ENCODE peak calls at places on chromosomes 16 and 17, in seven cellular contexts. G is IMR-90, Z is adipocyte, L is heart right ventricle, K is H7, W is fibroblast of the aortic adventitia, Y is fibroblast of lung. N is an unnamed sample.

GRCh38 chr16:91484-91883 is 13.5 kb downstream of the MPG start:
- DNase-seq in G (no peak), Z (no peak), L (peak), K (no peak), W (peak), Y (peak), N (peak)

GRCh38 chr17:7626307-7626706 is 1.3 kb downstream of the SAT2 start:
- DNase-seq in G (no peak), Z (no peak), L (peak), K (no peak), W (no peak), Y (no peak), N (peak)

GRCh38 chr17:62216847-62217246 is 151.8 kb upstream of the MED13 start:
- DNase-seq in G (no peak), Z (no peak), L (no peak), K (no peak), W (no peak), Y (no peak), N (no peak)

GRCh38 chr17:57531648-57532486 is 213.2 kb downstream of the CCDC182 start:
- DNase-seq in G (no peak), Z (no peak), L (no peak), K (no peak), W (no peak), Y (no peak), N (no peak)

GRCh38 chr17:17354560-17355357 is 51.6 kb downstream of the NT5M start:
- DNase-seq in G (peak), Z (peak), L (peak), K (peak), W (peak), Y (peak), N (peak)

GRCh38 chr17:28807925-28808641 is 34.5 kb downstream of the FAM222B start:
- DNase-seq in G (peak), Z (peak), L (no peak), K (no peak), W (peak), Y (peak), N (no peak)

GRCh38 chr17:58092101-58092796 is 9.0 kb downstream of the DYNLL2 start:
- DNase-seq in G (no peak), Z (no peak), L (no peak), K (no peak), W (no peak), Y (no peak), N (no peak)

GRCh38 chr16:83272201-83272600 is 535.6 kb upstream of the HSBP1 start:
- DNase-seq in G (peak), Z (peak), L (no peak), K (no peak), W (peak), Y (no peak), N (no peak)

GRCh38 chr16:66551362-66551761 is 1.0 kb upstream of the CKLF start:
- DNase-seq in G (peak), Z (peak), L (no peak), K (peak), W (no peak), Y (no peak), N (peak)

GRCh38 chr17:9206160-9206988 is 185.1 kb downstream of the NTN1 start:
- DNase-seq in G (no peak), Z (no peak), L (no peak), K (no peak), W (peak), Y (no peak), N (no peak)

GRCh38 chr16:23155445-23156049 is 6.3 kb upstream of the USP31 start:
- DNase-seq in G (no peak), Z (no peak), L (no peak), K (no peak), W (peak), Y (peak), N (peak)

GRCh38 chr17:2421315-2422147 is 20.7 kb upstream of the MNT start:
- DNase-seq in G (peak), Z (no peak), L (no peak), K (no peak), W (no peak), Y (peak), N (peak)

GRCh38 chr17:39744075-39744835 is 6.5 kb downstream of the GRB7 start:
- DNase-seq in G (no peak), Z (no peak), L (no peak), K (peak), W (no peak), Y (no peak), N (no peak)

GRCh38 chr17:72456026-72456569 is 335.3 kb downstream of the SOX9 start:
- DNase-seq in G (peak), Z (peak), L (no peak), K (no peak), W (peak), Y (peak), N (no peak)

GRCh38 chr16:76193851-76194620 is 83.2 kb upstream of the CNTNAP4 start:
- DNase-seq in G (no peak), Z (peak), L (no peak), K (no peak), W (peak), Y (peak), N (no peak)

GRCh38 chr17:32495347-32496253 is 8.8 kb downstream of the CDK5R1 start:
- DNase-seq in G (peak), Z (no peak), L (peak), K (peak), W (peak), Y (peak), N (no peak)

GRCh38 chr16:7843196-7843595 is 510.6 kb downstream of the RBFOX1 start:
- DNase-seq in G (no peak), Z (no peak), L (no peak), K (no peak), W (no peak), Y (no peak), N (no peak)

GRCh38 chr16:4868046-4868445 is 20.8 kb downstream of the UBN1 start:
- DNase-seq in G (no peak), Z (no peak), L (no peak), K (no peak), W (no peak), Y (no peak), N (no peak)

GRCh38 chr17:20612635-20613034 is 33.1 kb downstream of the CDRT15L2 start:
- DNase-seq in G (no peak), Z (no peak), L (no peak), K (no peak), W (no peak), Y (no peak), N (no peak)

GRCh38 chr16:600781-601180 is 10.9 kb downstream of the RAB40C start:
- DNase-seq in G (no peak), Z (peak), L (no peak), K (peak), W (no peak), Y (peak), N (no peak)

GRCh38 chr17:66724581-66725341 is 110.2 kb upstream of the CACNG5 start:
- DNase-seq in G (peak), Z (peak), L (no peak), K (no peak), W (peak), Y (peak), N (peak)

GRCh38 chr17:17628388-17629008 is 37.0 kb upstream of the PEMT start:
- DNase-seq in G (no peak), Z (no peak), L (no peak), K (peak), W (no peak), Y (no peak), N (no peak)

GRCh38 chr17:40633871-40634270 is 13.7 kb downstream of the SMARCE1 start:
- DNase-seq in G (peak), Z (no peak), L (no peak), K (no peak), W (no peak), Y (no peak), N (no peak)

GRCh38 chr16:27628216-27628945 is 78.4 kb downstream of the KATNIP start:
- DNase-seq in G (no peak), Z (no peak), L (no peak), K (no peak), W (peak), Y (peak), N (no peak)

GRCh38 chr16:66036162-66036561 is 330.3 kb upstream of the CDH5 start:
- DNase-seq in G (peak), Z (peak), L (peak), K (no peak), W (no peak), Y (no peak), N (no peak)

GRCh38 chr17:55576237-55576998 is 65.2 kb upstream of the SMIM36 start:
- DNase-seq in G (peak), Z (peak), L (peak), K (no peak), W (peak), Y (peak), N (peak)

GRCh38 chr17:68861602-68862001 is 93.6 kb downstream of the ABCA8 start:
- DNase-seq in G (no peak), Z (no peak), L (no peak), K (no peak), W (no peak), Y (no peak), N (no peak)

GRCh38 chr17:36921131-36921851 is 16.0 kb upstream of the LHX1 start:
- DNase-seq in G (peak), Z (no peak), L (no peak), K (peak), W (peak), Y (no peak), N (no peak)

GRCh38 chr17:65131946-65132345 is 5.2 kb upstream of the RGS9 start:
- DNase-seq in G (peak), Z (peak), L (no peak), K (no peak), W (peak), Y (peak), N (no peak)

GRCh38 chr17:2723997-2724782 is 12.6 kb upstream of the CLUH start:
- DNase-seq in G (no peak), Z (no peak), L (peak), K (peak), W (no peak), Y (no peak), N (no peak)

GRCh38 chr16:179431-179830 is 828 bp upstream of the HBQ1 start:
- DNase-seq in G (no peak), Z (no peak), L (no peak), K (peak), W (no peak), Y (no peak), N (no peak)

GRCh38 chr16:10408824-10409381 is 23.0 kb downstream of the ATF7IP2 start:
- DNase-seq in G (no peak), Z (no peak), L (no peak), K (no peak), W (no peak), Y (no peak), N (no peak)

GRCh38 chr17:53472586-53472985 is 350.1 kb upstream of the KIF2B start:
- DNase-seq in G (no peak), Z (peak), L (no peak), K (no peak), W (no peak), Y (peak), N (no peak)

GRCh38 chr17:75557852-75558665 is 29.5 kb upstream of the MYO15B start:
- DNase-seq in G (no peak), Z (no peak), L (no peak), K (no peak), W (no peak), Y (no peak), N (peak)

GRCh38 chr16:31869511-31870201 is 4.0 kb upstream of the ZNF267 start:
- DNase-seq in G (peak), Z (peak), L (peak), K (no peak), W (peak), Y (peak), N (no peak)

GRCh38 chr17:74369221-74369620 is 1.9 kb downstream of the GPR142 start:
- DNase-seq in G (no peak), Z (no peak), L (peak), K (peak), W (no peak), Y (no peak), N (peak)

GRCh38 chr16:84834403-84834772 is 14.6 kb downstream of the CRISPLD2 start:
- DNase-seq in G (no peak), Z (peak), L (no peak), K (no peak), W (peak), Y (peak), N (no peak)

GRCh38 chr16:27450836-27451341 is 48.9 kb downstream of the IL21R start:
- DNase-seq in G (no peak), Z (no peak), L (no peak), K (peak), W (no peak), Y (peak), N (no peak)

GRCh38 chr17:4527552-4527951 is 27.6 kb downstream of the MYBBP1A start:
- DNase-seq in G (no peak), Z (no peak), L (no peak), K (peak), W (no peak), Y (no peak), N (no peak)

GRCh38 chr16:86515420-86515779 is 5.1 kb downstream of the FOXF1 start:
- DNase-seq in G (peak), Z (no peak), L (no peak), K (peak), W (no peak), Y (no peak), N (no peak)
- H3K4me3 ChIP-seq in G (peak), Z (peak), L (no peak), K (peak), W (peak), Y (peak), N (no peak)

GRCh38 chr17:38465420-38466345 is 37.4 kb downstream of the ARHGAP23 start:
- DNase-seq in G (peak), Z (peak), L (peak), K (peak), W (peak), Y (no peak), N (peak)
- H3K4me3 ChIP-seq in G (peak), Z (peak), L (peak), K (no peak), W (peak), Y (peak), N (no peak)

GRCh38 chr17:42068979-42069378 is 18.6 kb upstream of the C17orf113 start:
- DNase-seq in G (no peak), Z (no peak), L (no peak), K (peak), W (no peak), Y (no peak), N (no peak)

GRCh38 chr17:42075789-42076188 is 22.5 kb downstream of the ZNF385C start:
- DNase-seq in G (no peak), Z (no peak), L (no peak), K (peak), W (no peak), Y (no peak), N (no peak)

GRCh38 chr17:42071810-42072209 is 21.4 kb upstream of the C17orf113 start:
- DNase-seq in G (no peak), Z (no peak), L (no peak), K (peak), W (no peak), Y (no peak), N (no peak)

GRCh38 chr17:42076797-42077559 is 21.3 kb downstream of the ZNF385C start:
- DNase-seq in G (no peak), Z (no peak), L (no peak), K (no peak), W (no peak), Y (no peak), N (no peak)

DNA sequence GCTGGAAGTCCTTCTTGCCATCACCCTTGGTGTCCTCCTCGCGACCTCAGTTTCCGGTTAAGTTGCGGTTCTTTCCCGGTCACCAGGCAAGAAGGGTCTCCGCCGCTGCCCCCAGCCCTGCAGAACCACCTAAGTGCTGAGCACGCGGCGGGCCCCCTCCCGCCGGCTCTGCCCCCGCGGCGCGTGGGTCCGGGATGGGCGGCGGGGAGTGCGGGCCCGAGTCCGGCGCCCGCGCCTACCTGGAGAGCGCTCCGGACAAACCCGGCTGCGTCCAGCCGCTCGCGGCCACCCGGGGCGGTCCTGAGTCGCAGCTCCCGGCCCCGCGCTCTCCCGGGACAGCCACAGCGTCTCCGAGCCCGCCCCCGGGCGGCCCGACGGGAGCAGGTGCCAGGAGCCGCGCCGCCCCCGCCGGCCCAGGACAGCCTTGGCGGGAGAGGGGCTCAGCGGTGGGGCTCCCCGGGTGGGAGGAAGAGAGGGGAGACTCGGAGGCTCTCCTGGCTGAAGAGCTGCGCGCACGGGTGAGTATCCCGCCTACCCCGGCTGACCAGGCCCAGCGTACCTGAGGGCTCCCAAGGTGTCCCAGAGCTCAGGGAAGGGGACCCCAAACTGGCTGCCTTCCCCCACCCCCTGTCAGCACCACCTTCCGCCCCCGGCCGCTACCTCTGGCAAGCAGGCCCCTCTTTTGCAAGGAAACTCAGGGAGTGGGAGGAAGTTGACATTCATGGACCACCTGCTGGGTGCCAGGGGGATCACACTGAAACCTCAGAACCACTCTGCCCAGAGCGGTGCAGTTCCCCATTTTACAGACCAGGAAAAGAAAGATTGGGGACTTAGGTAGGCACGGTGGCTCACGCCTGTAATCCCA is 22.2 kb upstream of the C17orf113 start:
- DNase-seq in G (no peak), Z (peak), L (no peak), K (peak), W (no peak), Y (no peak), N (peak)
- H3K4me3 ChIP-seq in G (no peak), Z (no peak), L (peak), K (peak), W (no peak), Y (no peak), N (no peak)

DNA sequence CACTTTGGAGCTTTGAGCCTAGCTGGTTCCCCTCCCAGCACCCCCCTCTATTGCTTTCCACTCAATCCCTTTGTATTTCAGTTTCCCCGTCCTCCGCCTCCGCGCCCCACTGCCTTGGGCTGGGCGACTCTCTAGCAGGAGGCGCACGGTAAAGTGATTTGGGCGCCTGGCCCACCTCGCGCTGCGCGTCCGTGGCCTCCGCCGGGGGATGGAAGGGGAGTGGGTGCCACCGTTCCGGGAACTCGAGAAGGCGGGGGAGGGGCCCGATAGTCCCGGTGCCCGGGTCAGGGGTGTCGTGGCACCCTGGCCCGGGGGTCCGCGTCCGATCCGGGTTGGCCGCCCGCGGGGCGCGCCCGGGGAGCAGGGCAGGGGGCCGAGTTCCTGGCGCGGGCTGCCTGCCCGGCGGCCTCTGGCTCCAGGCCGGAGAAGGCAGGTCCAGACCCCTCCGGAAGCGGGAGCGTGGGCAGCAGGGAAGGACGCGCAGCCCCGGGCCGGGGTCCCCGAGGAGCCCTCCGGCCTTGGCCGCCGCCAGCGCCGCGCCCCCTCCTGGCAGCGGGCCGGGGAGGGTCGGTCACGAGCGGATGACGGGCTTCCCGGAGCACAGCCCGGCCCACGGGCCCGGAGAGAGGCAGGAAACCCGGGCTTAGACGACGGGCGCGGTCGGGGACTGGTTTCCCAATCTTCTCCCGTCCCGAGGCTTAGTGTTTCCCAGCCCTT is 15.8 kb downstream of the MEOX1 start:
- DNase-seq in G (no peak), Z (peak), L (peak), K (peak), W (peak), Y (peak), N (peak)
- H3K4me3 ChIP-seq in G (no peak), Z (peak), L (peak), K (peak), W (peak), Y (peak), N (peak)

N was measured in body of pancreas.